ENCODE peak calls at places on chromosomes 4 and X, in ten cellular contexts. Y is left lung, Z is GM12878, Q is colonic mucosa, E is epithelial cell of esophagus, H is suprapubic skin, B is brain microvascular endothelial cell, D is spleen, T is AG04450, P is astrocyte. R is an unnamed sample.

GRCh38 chr4:80266902-80267380 is 477 bp downstream of the FGF5 start:
- DNase-seq in Y (no peak), Z (no peak), Q (no peak), E (peak; percentile 48), H (no peak), B (peak; percentile 39), D (peak; percentile 68), T (no peak), P (peak; percentile 50), R (no peak)

GRCh38 chr4:46836584-46836983 is 72.5 kb downstream of the COX7B2 start:
- DNase-seq in Y (no peak), Z (no peak), Q (no peak), E (no peak), H (no peak), B (no peak), D (no peak), T (no peak), P (no peak), R (no peak)

GRCh38 chr4:75909331-75909844 is 7.1 kb upstream of the PPEF2 start:
- DNase-seq in Y (no peak), Z (no peak), Q (no peak), E (no peak), H (no peak), B (no peak), D (no peak), T (no peak), P (no peak), R (no peak)

GRCh38 chr4:8516061-8516573 is 64.1 kb upstream of the GPR78 start:
- DNase-seq in Y (no peak), Z (no peak), Q (no peak), E (no peak), H (no peak), B (no peak), D (no peak), T (no peak), P (no peak), R (no peak)

GRCh38 chr4:141155586-141155985 is 22.3 kb upstream of the RNF150 start:
- DNase-seq in Y (no peak), Z (no peak), Q (no peak), E (no peak), H (no peak), B (no peak), D (no peak), T (no peak), P (peak; percentile 88), R (no peak)

GRCh38 chr4:87589531-87589930 is 18.8 kb upstream of the DSPP start:
- DNase-seq in Y (no peak), Z (no peak), Q (no peak), E (peak; percentile 93), H (no peak), B (peak; percentile 89), D (no peak), T (peak; percentile 56), P (peak; percentile 97), R (peak; percentile 75)

GRCh38 chrX:123425904-123426303 is 241.8 kb downstream of the GRIA3 start:
- DNase-seq in Y (no peak), Z (no peak), Q (no peak), E (peak; percentile 16), H (no peak), B (no peak), D (no peak), T (no peak), P (peak; percentile 50), R (no peak)

GRCh38 chrX:16643160-16643559 is 6.8 kb upstream of the S100G start:
- DNase-seq in Y (no peak), Z (no peak), Q (no peak), E (peak; percentile 86), H (no peak), B (peak; percentile 15), D (no peak), T (no peak), P (peak; percentile 49), R (peak; percentile 32)

GRCh38 chr4:10020871-10021676 is at the start of gene SLC2A9:
- DNase-seq in Y (no peak), Z (no peak), Q (no peak), E (peak; percentile 91), H (no peak), B (no peak), D (peak; percentile 76), T (no peak), P (no peak), R (no peak)

GRCh38 chrX:49876750-49877149 is 2.5 kb upstream of the USP27X start:
- DNase-seq in Y (no peak), Z (no peak), Q (peak; percentile 38), E (peak; percentile 40), H (no peak), B (peak; percentile 26), D (no peak), T (no peak), P (no peak), R (no peak)

GRCh38 chrX:74536142-74537010 is 78.0 kb downstream of the RLIM start:
- DNase-seq in Y (peak; percentile 83), Z (no peak), Q (peak; percentile 77), E (peak; percentile 59), H (peak; percentile 90), B (peak; percentile 53), D (peak; percentile 88), T (peak; percentile 71), P (peak; percentile 85), R (peak; percentile 33)

GRCh38 chr4:168839758-168840385 is 170.2 kb downstream of the CBR4 start:
- DNase-seq in Y (no peak), Z (no peak), Q (no peak), E (no peak), H (no peak), B (no peak), D (no peak), T (no peak), P (no peak), R (no peak)
- TF ChIP-seq CTCF in Y (no peak), Z (no peak), Q (no peak), E (no peak), H (no peak), B (no peak), D (no peak), T (no peak), P (no peak), R (no peak)

DNA sequence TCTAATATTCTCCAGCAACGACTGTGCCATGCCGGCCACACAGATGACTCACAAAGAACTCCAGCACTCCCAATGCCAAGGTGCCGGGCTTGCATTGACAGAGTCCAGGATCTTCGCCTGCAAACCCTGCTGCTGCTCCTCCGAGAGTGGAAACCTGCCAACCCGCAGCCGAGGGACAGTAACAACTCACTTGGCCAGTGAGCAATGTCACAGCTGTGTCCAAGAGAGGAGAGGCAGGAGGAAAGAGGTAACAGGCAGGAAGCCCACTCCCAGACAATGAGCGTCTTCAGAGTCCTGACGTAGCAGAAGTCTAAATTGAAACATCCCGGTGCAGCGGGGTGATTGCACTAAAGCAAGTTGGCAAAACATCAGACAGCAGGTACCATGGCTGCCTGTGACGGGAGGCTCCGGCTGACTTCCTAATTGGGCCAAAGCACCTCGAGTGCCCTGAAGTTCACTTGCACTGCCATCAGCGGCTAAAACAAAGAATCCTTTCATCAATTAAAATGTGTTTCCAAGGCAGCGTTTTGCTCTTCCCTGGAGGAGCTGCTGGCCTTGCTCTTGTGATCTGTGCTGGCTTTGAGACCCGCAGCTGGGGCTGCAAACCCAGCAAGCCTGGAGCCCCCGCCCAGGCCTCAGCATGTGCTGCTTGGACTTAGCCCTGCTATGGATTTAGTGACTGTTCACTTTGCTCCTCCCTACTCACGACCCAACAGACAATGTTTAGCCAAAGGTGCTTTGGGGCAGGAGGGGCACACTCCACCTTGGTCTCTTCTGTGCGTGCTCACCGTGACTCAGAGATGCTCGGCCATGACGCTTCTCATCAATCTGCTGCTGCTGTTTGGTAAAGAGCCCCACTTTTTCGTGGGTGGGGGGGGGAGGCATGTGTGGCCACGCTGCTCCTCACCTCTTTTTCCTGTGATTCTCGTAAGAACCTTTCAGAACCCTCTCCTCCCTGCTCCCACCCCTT is 36.5 kb downstream of the DCTD start:
- DNase-seq in Y (no peak), Z (no peak), Q (no peak), E (peak; percentile 56), H (peak; percentile 63), B (no peak), D (peak; percentile 69), T (no peak), P (peak; percentile 50), R (no peak)
- H3K4me3 ChIP-seq in Y (no peak overlapping the region), Z (no peak overlapping the region), Q (no peak overlapping the region), E (no peak overlapping the region), H (no peak overlapping the region), B (peak overlapping the region; percentile 9), D (no peak overlapping the region), T (no peak overlapping the region), P (peak overlapping the region; percentile 41), R (no peak overlapping the region)

DNA sequence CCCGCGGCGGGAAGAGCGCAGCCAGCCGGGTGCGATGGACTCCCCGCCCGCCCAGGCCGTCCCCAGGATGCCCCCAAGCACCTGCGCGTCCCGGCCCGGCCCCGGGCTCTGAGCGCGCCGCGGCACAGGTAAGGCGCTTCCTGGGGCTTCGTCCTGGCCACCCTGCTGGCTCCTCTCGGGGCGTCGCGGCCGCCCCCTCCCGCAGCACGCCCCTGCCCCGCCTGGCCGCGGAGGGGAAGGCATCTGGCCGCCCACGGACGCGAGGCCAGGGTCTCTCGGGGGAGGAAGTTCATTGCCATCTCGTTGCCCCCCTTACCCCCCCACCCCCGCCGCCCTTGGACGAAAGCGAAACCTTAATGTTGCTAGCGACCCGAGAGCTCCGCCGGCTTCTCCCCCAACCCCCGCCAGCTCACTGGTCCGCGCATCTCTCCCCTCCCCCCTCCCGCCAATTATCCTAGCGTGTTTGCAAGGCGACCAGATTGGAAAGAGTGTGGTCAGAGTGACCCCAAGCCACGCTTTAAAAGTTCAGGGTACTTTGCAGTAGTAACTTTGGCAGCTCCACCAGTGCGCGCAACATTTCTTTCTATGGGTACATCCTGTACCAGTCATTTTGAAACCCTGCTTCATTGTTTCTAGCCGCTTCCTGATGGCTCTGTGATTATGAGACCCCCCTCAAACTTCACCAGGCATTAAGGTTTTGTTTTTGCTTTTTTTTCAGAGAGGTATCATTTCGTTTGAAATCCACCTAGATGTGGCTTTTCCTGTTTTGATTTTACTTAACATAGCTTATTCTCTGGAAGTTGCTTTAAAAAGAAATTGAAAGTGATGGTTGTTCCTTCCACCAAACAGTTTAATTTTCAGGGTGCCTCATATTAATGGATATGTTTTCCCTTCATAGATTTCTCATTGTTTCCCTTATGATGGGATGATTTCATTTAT is 606 bp downstream of the TBC1D1 start:
- DNase-seq in Y (peak; percentile 41), Z (peak; percentile 79), Q (peak; percentile 45), E (peak; percentile 6), H (no peak), B (no peak), D (no peak), T (no peak), P (no peak), R (no peak)
- TF ChIP-seq CTCF in Y (no peak), Z (peak; percentile 15), Q (no peak), E (no peak), H (no peak), B (no peak), D (no peak), T (no peak), P (no peak), R (no peak)

GRCh38 chr4:26048962-26049361 is 134.9 kb downstream of the SMIM20 start:
- DNase-seq in Y (no peak), Z (no peak), Q (no peak), E (no peak), H (peak; percentile 72), B (no peak), D (no peak), T (no peak), P (peak; percentile 15), R (no peak)
- H3K4me3 ChIP-seq in Y (no peak overlapping the region), Z (no peak overlapping the region), Q (no peak overlapping the region), E (no peak overlapping the region), H (no peak overlapping the region), B (no peak overlapping the region), D (no peak overlapping the region), T (no peak overlapping the region), P (no peak overlapping the region), R (no peak overlapping the region)

R was measured in BJ.